ENCODE peak calls at places on chromosome 21, in five cellular contexts. H is H1, E is GM12878, Q is K562, L is HepG2. U is an unnamed sample.

GRCh38 chr21:41903559-41904351 is 24.6 kb upstream of the PRDM15 start:
- DNase-seq in H (no peak), E (no peak), Q (peak), L (no peak), U (no peak)

GRCh38 chr21:41147979-41148355 is 20.0 kb upstream of the BACE2 start:
- DNase-seq in H (no peak), E (no peak), Q (no peak), L (no peak), U (no peak)

GRCh38 chr21:36065497-36066036 is 4.3 kb upstream of the CBR1 start:
- DNase-seq in H (no peak), E (no peak), Q (peak), L (peak), U (no peak)

GRCh38 chr21:41431788-41432548 is 5.9 kb downstream of the MX1 start:
- DNase-seq in H (peak), E (peak), Q (no peak), L (no peak), U (no peak)

GRCh38 chr21:43372663-43373386 is 54.1 kb downstream of the SIK1 start:
- DNase-seq in H (no peak), E (no peak), Q (no peak), L (no peak), U (no peak)

GRCh38 chr21:31218830-31219608 is 125.0 kb downstream of the TIAM1 start:
- DNase-seq in H (no peak), E (no peak), Q (no peak), L (no peak), U (no peak)

GRCh38 chr21:26966978-26967913 is at the start of gene ADAMTS5:
- DNase-seq in H (peak), E (no peak), Q (no peak), L (no peak), U (peak)

GRCh38 chr21:43209575-43210453 is 41.0 kb downstream of the CRYAA start:
- DNase-seq in H (no peak), E (no peak), Q (peak), L (peak), U (peak)

GRCh38 chr21:23374155-23374554 is 2233.1 kb downstream of the MRPL39 start:
- DNase-seq in H (no peak), E (no peak), Q (no peak), L (no peak), U (no peak)

GRCh38 chr21:8992731-8993174 is 1528.6 kb upstream of the TPTE start:
- DNase-seq in H (no peak), E (no peak), Q (peak), L (peak), U (no peak)

GRCh38 chr21:20999567-21000169 is 1.5 kb downstream of the NCAM2 start:
- DNase-seq in H (peak), E (no peak), Q (peak), L (peak), U (peak)

GRCh38 chr21:39852021-39852721 is 15.1 kb upstream of the PCP4 start:
- DNase-seq in H (no peak), E (no peak), Q (no peak), L (no peak), U (no peak)

GRCh38 chr21:15252437-15252836 is 187.6 kb upstream of the NRIP1 start:
- DNase-seq in H (no peak), E (no peak), Q (no peak), L (no peak), U (no peak)
- TF ChIP-seq CREB1 in H (no peak), E (no peak), Q (no peak), L (no peak), U (no peak)

DNA sequence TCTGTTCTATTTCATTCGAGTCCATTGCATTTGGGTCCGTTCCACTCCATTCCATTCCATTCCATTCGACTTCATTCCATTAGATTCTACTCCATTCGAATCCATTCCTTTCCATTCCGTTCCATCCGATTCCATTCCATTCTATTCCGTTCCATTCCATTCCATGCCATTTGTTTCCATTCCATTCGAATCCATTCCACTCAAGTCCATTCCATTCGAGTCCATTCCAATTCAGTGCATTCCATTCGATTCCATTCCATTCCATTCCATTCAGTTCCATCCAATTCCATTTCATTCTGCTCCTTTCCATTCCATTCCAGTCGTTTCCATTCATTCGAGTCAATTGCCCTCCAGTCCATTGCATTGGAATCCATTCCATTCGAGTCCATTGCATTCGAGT is 2603.7 kb upstream of the TPTE start:
- DNase-seq in H (no peak), E (no peak), Q (no peak), L (no peak), U (no peak)
- TF ChIP-seq MAX in H (no peak), E (no peak), Q (no peak), L (no peak), U (no peak)

DNA sequence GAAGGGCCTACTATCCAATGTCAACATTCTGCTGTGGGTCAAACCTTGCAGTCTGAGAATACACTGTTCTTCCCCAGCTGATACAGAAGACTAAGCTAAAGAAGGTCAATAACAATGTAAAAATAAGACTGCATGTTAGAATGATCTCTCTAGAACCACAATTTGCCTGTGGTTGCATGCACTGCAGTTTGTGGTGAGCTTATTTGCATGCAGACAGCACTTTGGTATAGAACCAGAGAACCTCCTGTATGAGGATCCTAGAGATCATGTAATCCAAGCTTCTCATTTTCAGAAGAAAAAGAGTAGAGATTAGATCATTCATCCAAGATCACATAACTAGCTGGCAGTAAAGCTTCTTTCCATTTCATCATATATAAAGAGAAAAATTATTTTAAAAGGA is 15.8 kb downstream of the SYNJ1 start:
- DNase-seq in H (no peak), E (peak), Q (no peak), L (no peak), U (no peak)
- TF ChIP-seq ATF2 in H (no peak), E (peak), Q (no peak), L (no peak), U (no peak)

DNA sequence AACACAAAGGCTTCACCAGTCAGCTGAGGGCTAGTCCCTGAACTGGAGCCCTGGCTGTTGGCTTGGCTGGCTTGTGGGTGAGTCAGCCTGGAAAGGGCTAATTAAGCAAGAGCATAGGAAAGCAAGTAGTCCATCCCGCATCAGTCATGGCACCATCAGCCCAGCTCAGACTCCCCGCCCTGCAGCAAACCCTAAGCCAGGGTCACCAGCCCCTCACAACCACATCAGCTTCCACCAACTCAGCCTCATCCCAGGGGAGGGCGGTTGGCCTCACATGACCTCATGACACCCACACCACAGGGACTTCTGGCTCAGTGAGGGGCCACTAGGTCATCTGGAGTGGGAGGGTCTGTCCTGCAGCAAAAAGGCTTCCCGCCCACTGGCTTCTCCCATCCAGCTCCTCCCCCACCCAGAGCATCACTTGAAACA is 7.0 kb upstream of the SPATC1L start:
- DNase-seq in H (no peak), E (no peak), Q (peak), L (no peak), U (no peak)
- TF ChIP-seq CREB1 in H (no peak), E (no peak), Q (no peak), L (no peak), U (no peak)

GRCh38 chr21:28882345-28882744 is 110.3 kb downstream of the LTN1 start:
- DNase-seq in H (no peak), E (no peak), Q (no peak), L (no peak), U (no peak)

GRCh38 chr21:28884976-28885852 is 107.5 kb downstream of the LTN1 start:
- DNase-seq in H (peak), E (peak), Q (peak), L (peak), U (peak)

GRCh38 chr21:28883931-28884330 is 108.7 kb downstream of the LTN1 start:
- DNase-seq in H (no peak), E (no peak), Q (peak), L (no peak), U (no peak)

GRCh38 chr21:28884481-28884880 is 108.2 kb downstream of the LTN1 start:
- DNase-seq in H (no peak), E (no peak), Q (peak), L (no peak), U (no peak)

GRCh38 chr21:28885853-28886177 is 106.9 kb downstream of the LTN1 start:
- DNase-seq in H (no peak), E (no peak), Q (peak), L (no peak), U (no peak)
- TF ChIP-seq MAX in H (no peak), E (no peak), Q (no peak), L (no peak), U (no peak)

DNA sequence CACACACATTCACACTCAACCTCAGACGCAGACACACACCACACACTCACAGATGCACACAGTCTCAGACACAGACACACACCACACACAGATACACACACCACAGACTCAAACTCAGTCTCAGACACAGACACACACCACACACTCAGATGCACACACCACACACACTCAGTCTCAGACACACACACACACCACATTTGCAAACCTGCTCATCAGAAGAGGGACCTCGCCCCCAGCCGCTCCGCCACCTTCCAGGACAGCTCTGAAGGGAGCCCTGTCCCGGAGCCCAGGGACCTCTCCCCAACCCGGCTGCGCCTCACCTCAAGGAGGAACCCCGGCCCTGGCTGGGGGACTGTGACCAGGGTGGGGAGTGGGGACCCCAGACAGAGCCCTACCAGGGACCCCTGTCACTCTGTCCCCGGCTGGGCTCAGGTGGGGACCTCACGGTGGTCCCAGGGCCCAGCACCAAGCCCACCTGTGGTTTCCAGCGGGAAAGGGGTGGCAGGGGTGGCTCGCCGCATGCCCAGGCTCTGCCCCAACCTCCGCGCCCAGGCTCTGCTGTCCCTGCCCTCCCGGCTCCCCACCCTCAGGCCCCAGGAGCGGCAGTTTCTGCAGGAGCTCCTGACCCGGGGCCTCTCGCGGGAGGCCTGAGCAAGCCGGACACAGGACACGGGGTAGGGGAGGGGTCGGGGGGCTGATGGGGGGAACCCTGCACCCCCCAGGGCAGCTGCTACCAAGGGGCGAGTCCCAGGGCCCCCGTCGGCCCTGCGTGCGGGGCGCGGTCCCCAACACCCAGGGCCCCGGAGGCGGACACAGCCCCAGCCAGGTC is 701 bp upstream of the COL6A2 start:
- DNase-seq in H (peak), E (no peak), Q (no peak), L (no peak), U (peak)
- TF ChIP-seq ATF2 in H (no peak), E (no peak), Q (no peak), L (no peak), U (no peak)

DNA sequence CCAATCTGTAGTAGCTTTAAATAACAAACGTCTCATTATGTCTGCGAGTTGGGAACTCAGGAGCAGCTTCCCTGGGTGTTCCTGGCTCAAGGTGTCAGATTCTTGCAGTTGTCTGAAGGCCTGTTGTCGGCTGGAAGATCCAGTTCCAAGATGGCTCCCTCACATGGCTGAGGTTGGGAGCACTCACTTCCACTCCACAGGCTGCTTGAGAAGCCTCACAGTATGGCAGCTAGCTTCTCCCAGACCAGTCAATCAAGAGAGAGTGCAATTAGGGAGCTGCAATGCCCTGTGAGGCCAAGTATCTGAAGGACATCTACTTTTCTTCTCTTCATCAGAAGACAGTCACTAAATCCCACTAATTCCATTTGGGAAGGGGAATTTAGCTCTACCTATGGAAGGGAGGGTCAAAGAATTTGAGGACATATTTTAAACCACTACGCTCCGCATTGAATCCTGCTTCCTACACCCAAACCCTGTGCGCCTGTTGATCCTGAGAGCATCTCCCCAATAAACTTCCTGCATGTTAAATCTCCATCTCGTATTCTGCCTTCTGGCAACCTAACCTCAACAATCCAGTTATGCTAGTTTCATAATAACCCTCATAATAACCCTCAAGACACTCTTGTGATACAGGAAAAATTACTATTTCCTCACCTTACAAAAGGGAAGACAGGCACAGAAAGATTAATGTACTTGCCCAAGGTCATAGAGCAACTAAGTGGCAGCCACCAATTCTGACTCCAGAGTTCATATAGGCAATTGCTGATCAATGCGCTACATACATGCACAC is 3.6 kb upstream of the VPS26C start:
- DNase-seq in H (peak), E (no peak), Q (peak), L (no peak), U (no peak)
- TF ChIP-seq CREB1 in H (no peak), E (no peak), Q (no peak), L (no peak), U (no peak)

GRCh38 chr21:17853393-17854275 is 34.5 kb upstream of the C21orf91 start:
- DNase-seq in H (no peak), E (no peak), Q (no peak), L (no peak), U (no peak)

DNA sequence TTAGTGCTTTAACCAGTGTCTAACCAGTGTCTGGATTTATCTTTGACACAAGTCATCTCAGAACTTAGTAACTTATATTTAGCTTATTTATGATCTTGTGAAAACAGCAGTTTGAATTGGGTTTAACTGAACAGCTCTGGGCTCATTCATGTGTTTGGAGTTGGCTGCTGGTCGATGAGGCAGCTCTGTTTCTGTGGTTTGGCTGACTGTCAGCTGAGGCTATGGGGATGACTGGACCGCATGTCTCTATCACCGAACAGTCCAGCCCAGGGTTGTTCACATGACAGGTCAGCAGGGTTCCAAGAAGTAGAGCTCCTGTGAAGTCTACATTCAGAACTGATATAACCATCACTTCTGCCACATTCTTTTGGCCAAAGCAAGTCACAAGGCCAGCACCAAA is 29.1 kb upstream of the C21orf91 start:
- DNase-seq in H (no peak), E (peak), Q (peak), L (no peak), U (no peak)
- TF ChIP-seq MAX in H (no peak), E (no peak), Q (no peak), L (no peak), U (no peak)

DNA sequence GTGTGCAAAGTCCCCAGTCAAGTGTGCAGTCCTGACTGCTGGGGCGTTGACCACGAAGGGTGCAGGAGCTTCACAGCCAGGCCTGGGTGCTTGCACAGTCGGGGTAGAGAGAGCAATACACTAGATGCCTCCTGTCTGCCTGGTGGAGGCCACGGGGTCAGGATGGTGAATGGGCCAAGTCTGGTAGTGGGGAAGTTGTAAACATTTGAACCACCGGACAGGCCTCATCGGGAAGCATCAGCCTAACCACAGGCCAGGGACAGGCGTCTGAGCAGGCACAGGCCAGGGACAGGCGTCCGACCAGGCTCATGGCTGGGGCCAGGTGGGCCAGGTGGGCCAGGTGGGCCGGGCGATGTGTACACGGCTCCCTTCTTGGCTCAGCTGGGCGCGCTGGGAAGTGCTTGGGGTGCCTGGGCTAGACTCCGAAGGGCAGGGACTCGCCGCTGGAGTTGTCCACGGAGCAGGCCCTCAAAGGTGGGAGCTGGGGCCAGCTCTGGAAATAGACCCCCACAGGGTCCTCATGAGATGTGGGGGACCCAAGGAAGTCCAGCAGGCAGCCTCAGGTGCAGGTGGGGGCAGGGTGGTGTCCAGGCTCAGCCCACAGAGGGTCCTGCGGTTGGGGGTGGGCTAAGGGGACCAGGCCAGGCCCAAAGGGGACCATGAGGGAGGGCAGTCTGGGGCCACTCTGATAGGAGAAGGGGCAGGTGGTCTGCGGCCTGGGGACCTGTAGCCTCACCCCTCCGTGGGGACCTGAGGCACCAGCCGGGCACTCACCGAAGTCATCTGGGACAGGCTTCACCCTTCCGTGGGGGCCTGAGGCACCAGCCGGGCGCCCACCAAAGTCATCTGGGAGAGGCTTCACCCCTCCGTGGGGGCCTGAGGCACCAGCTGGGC is 15.0 kb downstream of the COL6A1 start:
- DNase-seq in H (no peak), E (no peak), Q (no peak), L (no peak), U (no peak)
- TF ChIP-seq ATF2 in H (no peak), E (no peak), Q (no peak), L (no peak), U (no peak)

DNA sequence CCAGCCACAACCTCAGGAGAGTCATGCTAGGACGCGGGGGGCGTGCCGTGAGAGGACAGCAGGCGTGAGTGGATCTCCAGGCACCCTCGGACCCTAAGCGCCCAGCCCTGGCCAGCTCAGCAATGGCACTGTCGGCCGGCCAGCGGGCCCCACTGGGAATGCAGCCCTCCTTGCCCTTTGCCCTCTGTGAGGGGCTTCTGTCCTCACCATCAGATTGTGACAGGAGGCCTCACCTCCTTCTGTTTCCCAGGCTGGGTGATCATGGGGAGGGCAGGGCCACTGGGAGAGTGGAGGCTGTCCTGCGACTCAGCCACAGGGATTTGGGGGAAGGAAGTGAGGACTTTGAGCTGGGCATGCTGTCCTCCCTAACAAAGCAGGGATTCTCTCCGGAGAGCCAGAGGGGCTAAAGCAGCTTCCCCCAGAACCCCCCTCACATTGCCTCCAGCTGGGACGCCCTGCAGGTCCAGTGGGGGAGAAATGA is 6.6 kb upstream of the LRRC3 start:
- DNase-seq in H (no peak), E (no peak), Q (no peak), L (peak), U (no peak)
- TF ChIP-seq CREB1 in H (no peak), E (no peak), Q (no peak), L (no peak), U (no peak)